ENCODE peak calls at places on chromosomes 11 and 22, in four cellular contexts. Y is mesenteric fat pad, W is stromal cell of bone marrow, P is GM12865. U is an unnamed sample.

GRCh38 chr22:30079952-30080533 is at the start of gene HORMAD2:
- DNase-seq in P (peak), W (no peak), Y (no peak), U (peak)

GRCh38 chr22:26777402-26777801 is 120.0 kb downstream of the MIAT start:
- DNase-seq in P (no peak), Y (no peak), W (peak), U (no peak)

GRCh38 chr11:82906236-82906635 is 4.7 kb downstream of the DDIAS start:
- DNase-seq in Y (no peak), W (peak), P (no peak), U (no peak)

GRCh38 chr11:27266125-27266524 is 96.9 kb downstream of the CCDC34 start:
- DNase-seq in W (no peak), Y (no peak), P (no peak), U (no peak)

GRCh38 chr11:35404397-35404775 is 15.0 kb downstream of the SLC1A2 start:
- DNase-seq in W (no peak), P (peak), Y (no peak), U (peak)

GRCh38 chr11:131661137-131661536 is 290.7 kb downstream of the NTM start:
- DNase-seq in Y (no peak), P (no peak), W (no peak), U (no peak)

GRCh38 chr22:48431014-48431413 is 1396.7 kb downstream of the BRD1 start:
- DNase-seq in Y (no peak), P (no peak), W (no peak), U (no peak)

GRCh38 chr11:81496566-81496965 is 1237.1 kb downstream of the FAM181B start:
- DNase-seq in Y (no peak), P (no peak), W (no peak), U (no peak)

GRCh38 chr22:24379536-24379935 is 47.9 kb upstream of the ADORA2A start:
- DNase-seq in W (no peak), P (no peak), Y (no peak), U (no peak)

GRCh38 chr11:214083-214482 is 6.6 kb downstream of the RIC8A start:
- DNase-seq in Y (no peak), W (no peak), P (no peak), U (no peak)

GRCh38 chr22:43013355-43014061 is 1.4 kb downstream of the PACSIN2 start:
- DNase-seq in Y (no peak), P (no peak), W (no peak), U (no peak)

GRCh38 chr22:29503811-29504372 is 23.9 kb downstream of the NEFH start:
- DNase-seq in Y (no peak), P (no peak), W (peak), U (peak)

GRCh38 chr11:62142921-62143320 is 19.1 kb downstream of the INCENP start:
- DNase-seq in P (no peak), Y (peak), W (no peak), U (no peak)

GRCh38 chr22:38347944-38348750 is 30.9 kb upstream of the CSNK1E start:
- DNase-seq in P (peak), Y (peak), W (no peak), U (peak)

GRCh38 chr11:47731466-47731865 is 16.3 kb upstream of the AGBL2 start:
- DNase-seq in W (no peak), P (no peak), Y (no peak), U (no peak)

GRCh38 chr11:32435511-32435946 is at the start of gene WT1:
- DNase-seq in Y (no peak), P (no peak), W (no peak), U (no peak)

GRCh38 chr11:3879967-3880542 is 24.6 kb downstream of the STIM1 start:
- DNase-seq in W (no peak), Y (no peak), P (peak), U (no peak)

GRCh38 chr22:48772286-48772907 is 1055.3 kb downstream of the BRD1 start:
- DNase-seq in Y (no peak), W (no peak), P (no peak), U (no peak)

GRCh38 chr11:42239102-42239501 is 779.6 kb upstream of the LRRC4C start:
- DNase-seq in Y (no peak), W (peak), P (no peak), U (no peak)

GRCh38 chr22:36433318-36434231 is 45.8 kb upstream of the MYH9 start:
- DNase-seq in Y (no peak), W (no peak), P (no peak), U (peak)

GRCh38 chr11:96424693-96425092 is 34.9 kb downstream of the JRKL start:
- DNase-seq in Y (no peak), W (peak), P (no peak), U (no peak)

GRCh38 chr22:24893341-24894070 is 53.0 kb downstream of the LHFPL7 start:
- DNase-seq in P (no peak), Y (peak), W (no peak), U (no peak)

GRCh38 chr22:49295465-49295743 is 532.3 kb downstream of the BRD1 start:
- DNase-seq in Y (peak), P (no peak), W (no peak), U (no peak)

GRCh38 chr11:8094656-8095055 is 13.6 kb downstream of the TUB start:
- DNase-seq in W (no peak), Y (peak), P (no peak), U (no peak)

GRCh38 chr11:10669258-10670033 is 24.1 kb downstream of the IRAG1 start:
- DNase-seq in P (no peak), Y (no peak), W (peak), U (no peak)

GRCh38 chr11:107011977-107012376 is 6.3 kb downstream of the GUCY1A2 start:
- DNase-seq in Y (no peak), W (no peak), P (no peak), U (no peak)

GRCh38 chr11:118264568-118265470 is 722 bp upstream of the MPZL2 start:
- DNase-seq in P (no peak), Y (no peak), W (no peak), U (no peak)

GRCh38 chr11:82864268-82864667 is 36.0 kb downstream of the PRCP start:
- DNase-seq in P (peak), W (peak), Y (no peak), U (peak)

GRCh38 chr22:22553141-22553540 is 5.9 kb downstream of the PRAME start:
- DNase-seq in W (no peak), P (no peak), Y (no peak), U (no peak)

GRCh38 chr11:124897681-124898680 is at the start of gene ROBO4:
- DNase-seq in Y (peak), W (peak), P (no peak), U (no peak)

GRCh38 chr11:205221-206001 is 1.8 kb downstream of the BET1L start:
- DNase-seq in W (no peak), Y (peak), P (peak), U (no peak)

GRCh38 chr11:20024172-20024935 is 135.9 kb downstream of the DBX1 start:
- DNase-seq in Y (no peak), W (no peak), P (no peak), U (no peak)

GRCh38 chr11:44708063-44708462 is 18.7 kb upstream of the TSPAN18 start:
- DNase-seq in Y (no peak), P (no peak), W (peak), U (no peak)